ENCODE peak calls at places on chromosomes 1 and 21, in five cellular contexts. M is heart left ventricle; N is pancreas; I is CD8-positive, alpha-beta T cell; A is psoas muscle. C is an unnamed sample. For H3K4me1 and H3K36me3, the result is how much of the 10 kb centered on the place peaks cover.

GRCh38 chr1:12047120-12047876 is 15.8 kb upstream of the TNFRSF8 start:
- DNase-seq in M (no peak), N (no peak), I (peak), A (no peak), C (no peak)

GRCh38 chr21:42435833-42436232 is 32.1 kb downstream of the UBASH3A start:
- DNase-seq in M (no peak), N (no peak), I (no peak), A (no peak), C (no peak)

GRCh38 chr1:85378526-85378925 is 86.4 kb downstream of the DDAH1 start:
- DNase-seq in M (no peak), N (no peak), I (no peak), A (no peak), C (no peak)

GRCh38 chr1:98143403-98143802 is 222.6 kb upstream of the DPYD start:
- DNase-seq in M (no peak), N (no peak), I (no peak), A (no peak), C (no peak)

GRCh38 chr1:95035536-95035935 is 37.2 kb downstream of the ALG14 start:
- DNase-seq in M (no peak), N (no peak), I (no peak), A (no peak), C (no peak)

GRCh38 chr1:92310185-92310597 is 11.3 kb downstream of the RPAP2 start:
- DNase-seq in M (no peak), N (no peak), I (no peak), A (no peak), C (no peak)

GRCh38 chr1:82542766-82543165 is 742.0 kb downstream of the ADGRL2 start:
- DNase-seq in M (no peak), N (no peak), I (no peak), A (no peak), C (no peak)

GRCh38 chr1:55869050-55869449 is 653.9 kb upstream of the USP24 start:
- DNase-seq in M (no peak), N (peak), I (no peak), A (peak), C (peak)

GRCh38 chr1:7389201-7389785 is 381.8 kb upstream of the VAMP3 start:
- DNase-seq in M (no peak), N (peak), I (no peak), A (no peak), C (no peak)

GRCh38 chr1:191016765-191017164 is 539.1 kb upstream of the BRINP3 start:
- DNase-seq in M (no peak), N (no peak), I (no peak), A (no peak), C (no peak)

GRCh38 chr1:46367072-46367471 is 26.5 kb downstream of the NSUN4 start:
- DNase-seq in M (no peak), N (no peak), I (no peak), A (no peak), C (no peak)

GRCh38 chr1:226424228-226425003 is 16.5 kb upstream of the PARP1 start:
- DNase-seq in M (no peak), N (no peak), I (peak), A (no peak), C (no peak)

GRCh38 chr1:13699936-13700520 is at the start of gene PRDM2:
- DNase-seq in M (peak), N (peak), I (peak), A (peak), C (peak)

GRCh38 chr1:26584022-26584485 is 54.5 kb downstream of the RPS6KA1 start:
- DNase-seq in M (no peak), N (no peak), I (no peak), A (no peak), C (no peak)

GRCh38 chr1:166698771-166699170 is 140.5 kb upstream of the POGK start:
- DNase-seq in M (no peak), N (no peak), I (no peak), A (no peak), C (no peak)

GRCh38 chr1:2255420-2256369 is 27.6 kb downstream of the SKI start:
- DNase-seq in M (peak), N (no peak), I (peak), A (peak), C (no peak)

GRCh38 chr1:25690396-25690956 is 73.9 kb downstream of the MAN1C1 start:
- DNase-seq in M (no peak), N (no peak), I (no peak), A (no peak), C (no peak)

GRCh38 chr1:172137703-172138102 is 282.8 kb upstream of the C1orf105 start:
- DNase-seq in M (no peak), N (no peak), I (no peak), A (no peak), C (no peak)

GRCh38 chr21:37509802-37510393 is 143.3 kb downstream of the DYRK1A start:
- DNase-seq in M (no peak), N (no peak), I (no peak), A (no peak), C (no peak)

GRCh38 chr1:61851235-61851634 is 109.0 kb downstream of the PATJ start:
- DNase-seq in M (no peak), N (no peak), I (no peak), A (no peak), C (no peak)

GRCh38 chr1:91864017-91864700 is 21.8 kb downstream of the TGFBR3 start:
- DNase-seq in M (no peak), N (no peak), I (no peak), A (no peak), C (no peak)

GRCh38 chr21:45502006-45502345 is 40.3 kb downstream of the SLC19A1 start:
- DNase-seq in M (peak), N (no peak), I (no peak), A (peak), C (no peak)

GRCh38 chr1:55252942-55253589 is 37.9 kb upstream of the USP24 start:
- DNase-seq in M (no peak), N (peak), I (no peak), A (no peak), C (no peak)

GRCh38 chr1:241356519-241357365 is at the start of gene RGS7:
- DNase-seq in M (peak), N (peak), I (no peak), A (peak), C (peak)

GRCh38 chr1:37723390-37724078 is 31.2 kb downstream of the CDCA8 start:
- DNase-seq in M (no peak), N (no peak), I (no peak), A (no peak), C (no peak)

GRCh38 chr1:29519108-29519507 is 282.8 kb downstream of the PTPRU start:
- DNase-seq in M (no peak), N (no peak), I (peak), A (no peak), C (peak)

GRCh38 chr1:78301141-78301540 is 189.6 kb upstream of the PTGFR start:
- DNase-seq in M (no peak), N (no peak), I (no peak), A (no peak), C (no peak)

GRCh38 chr1:85366391-85366790 is 90.0 kb upstream of the BCL10 start:
- DNase-seq in M (no peak), N (no peak), I (no peak), A (no peak), C (no peak)

GRCh38 chr21:14251336-14251735 is 35.4 kb downstream of the RBM11 start:
- DNase-seq in M (no peak), N (no peak), I (no peak), A (no peak), C (no peak)

GRCh38 chr1:109543988-109544735 is 4.3 kb upstream of the GNAI3 start:
- DNase-seq in M (no peak), N (no peak), I (no peak), A (no peak), C (no peak)

GRCh38 chr1:42756956-42757891 is 9.6 kb downstream of the P3H1 start:
- DNase-seq in M (no peak), N (peak), I (no peak), A (no peak), C (no peak)

GRCh38 chr1:240189386-240189989 is 97.8 kb downstream of the FMN2 start:
- DNase-seq in M (no peak), N (peak), I (no peak), A (no peak), C (no peak)

GRCh38 chr1:35575401-35575958 is 2.4 kb downstream of the TFAP2E start:
- DNase-seq in M (no peak), N (no peak), I (no peak), A (no peak), C (no peak)
- H3K4me1 ChIP-seq in M (under half), N (under half), I (under half), A (under half), C (under half)

GRCh38 chr1:207316141-207316540 is 5.3 kb upstream of the CD55 start:
- DNase-seq in M (no peak), N (peak), I (no peak), A (no peak), C (peak)
- H3K4me3 ChIP-seq in M (no peak), N (no peak), I (no peak), A (no peak), C (no peak)

GRCh38 chr1:23526329-23527041 is 4.5 kb downstream of the E2F2 start:
- DNase-seq in M (no peak), N (no peak), I (no peak), A (no peak), C (no peak)
- H3K36me3 ChIP-seq in M (under half), N (under half), I (under half), A (under half), C (under half)

GRCh38 chr1:116912846-116913245 is 3.1 kb downstream of the PTGFRN start:
- DNase-seq in M (no peak), N (no peak), I (no peak), A (no peak), C (no peak)
- H3K4me1 ChIP-seq in M (under half), N (under half), I (under half), A (under half), C (under half)

GRCh38 chr1:4761324-4761723 is 106.9 kb downstream of the AJAP1 start:
- DNase-seq in M (no peak), N (no peak), I (no peak), A (no peak), C (no peak)
- H3K4me3 ChIP-seq in M (no peak), N (no peak), I (no peak), A (no peak), C (no peak)